ENCODE peak calls at places on chromosomes 6 and 20, in ten cellular contexts. E is pancreas; J is psoas muscle; K is OCI-LY7; D is endodermal cell; Q is hepatocyte; M is CD8-positive, alpha-beta T cell; O is esophagus squamous epithelium; N is neural progenitor cell; I is A549. Y is an unnamed sample. For H3K9me3, the result is how much of the 10 kb centered on the place peaks cover.

GRCh38 chr20:62627901-62628612 is 14.2 kb upstream of the SLCO4A1 start:
- DNase-seq in E (peak), J (no peak), K (peak), D (no peak), Q (no peak), M (no peak), O (no peak), N (no peak), I (no peak), Y (no peak)

GRCh38 chr6:117917176-117917575 is 10.1 kb downstream of the SLC35F1 start:
- DNase-seq in E (no peak), J (no peak), K (no peak), D (no peak), Q (no peak), M (no peak), O (no peak), N (no peak), I (no peak), Y (no peak)

GRCh38 chr6:110944681-110945151 is 13.8 kb upstream of the GTF3C6 start:
- DNase-seq in E (no peak), J (no peak), K (no peak), D (no peak), Q (no peak), M (no peak), O (no peak), N (no peak), I (peak), Y (no peak)

GRCh38 chr6:25320459-25320858 is 41.3 kb downstream of the CARMIL1 start:
- DNase-seq in E (no peak), J (no peak), K (no peak), D (peak), Q (no peak), M (no peak), O (no peak), N (peak), I (no peak), Y (no peak)

GRCh38 chr20:57522380-57522973 is 2.5 kb downstream of the CTCFL start:
- DNase-seq in E (no peak), J (no peak), K (no peak), D (no peak), Q (no peak), M (no peak), O (no peak), N (no peak), I (no peak), Y (no peak)

GRCh38 chr6:149933036-149933435 is 8.8 kb upstream of the ULBP2 start:
- DNase-seq in E (no peak), J (no peak), K (no peak), D (peak), Q (no peak), M (no peak), O (no peak), N (no peak), I (no peak), Y (no peak)

GRCh38 chr20:14643146-14643545 is 305.7 kb upstream of the FLRT3 start:
- DNase-seq in E (no peak), J (no peak), K (no peak), D (no peak), Q (no peak), M (no peak), O (no peak), N (no peak), I (no peak), Y (no peak)

GRCh38 chr6:41462980-41463930 is 82.9 kb upstream of the FOXP4 start:
- DNase-seq in E (peak), J (peak), K (peak), D (no peak), Q (peak), M (no peak), O (no peak), N (no peak), I (peak), Y (no peak)

GRCh38 chr6:107585815-107586435 is 96.0 kb downstream of the SOBP start:
- DNase-seq in E (no peak), J (no peak), K (no peak), D (no peak), Q (no peak), M (no peak), O (no peak), N (no peak), I (no peak), Y (no peak)

GRCh38 chr6:134123666-134124208 is 71.3 kb upstream of the SLC2A12 start:
- DNase-seq in E (no peak), J (no peak), K (peak), D (peak), Q (peak), M (no peak), O (no peak), N (peak), I (peak), Y (peak)

GRCh38 chr6:361411-362132 is 30.0 kb upstream of the IRF4 start:
- DNase-seq in E (no peak), J (no peak), K (peak), D (no peak), Q (no peak), M (no peak), O (no peak), N (no peak), I (no peak), Y (no peak)
- H3K9me3 ChIP-seq in E (under half), J (under half), K (under half), D (under half), Q (under half), M (under half), O (under half), N (under half), I (under half), Y (under half)

GRCh38 chr6:48998574-48998973 is 464.5 kb downstream of the MMUT start:
- DNase-seq in E (no peak), J (no peak), K (no peak), D (no peak), Q (no peak), M (no peak), O (no peak), N (no peak), I (no peak), Y (no peak)

GRCh38 chr6:48996461-48997119 is 466.5 kb downstream of the MMUT start:
- DNase-seq in E (no peak), J (no peak), K (no peak), D (no peak), Q (no peak), M (no peak), O (no peak), N (no peak), I (no peak), Y (no peak)

GRCh38 chr6:48990746-48991145 is 472.3 kb downstream of the MMUT start:
- DNase-seq in E (no peak), J (no peak), K (no peak), D (no peak), Q (no peak), M (no peak), O (no peak), N (no peak), I (no peak), Y (no peak)

GRCh38 chr6:48994811-48995210 is 468.2 kb downstream of the MMUT start:
- DNase-seq in E (no peak), J (no peak), K (no peak), D (no peak), Q (no peak), M (no peak), O (no peak), N (no peak), I (peak), Y (no peak)
- TF ChIP-seq CTCF in E (no peak), J (no peak), K (no peak), D (peak), Q (no peak), M (no peak), O (no peak), N (no peak), I (no peak), Y (no peak)

GRCh38 chr6:16182428-16182827 is 53.5 kb downstream of the MYLIP start:
- DNase-seq in E (no peak), J (no peak), K (no peak), D (no peak), Q (no peak), M (no peak), O (no peak), N (no peak), I (no peak), Y (no peak)
- H3K27ac ChIP-seq in E (no peak), J (no peak), K (no peak), D (no peak), Q (peak), M (no peak), O (no peak), N (no peak), I (no peak), Y (no peak)

GRCh38 chr20:59692139-59692538 is 87.8 kb downstream of the PHACTR3 start:
- DNase-seq in E (no peak), J (no peak), K (no peak), D (no peak), Q (no peak), M (no peak), O (no peak), N (no peak), I (no peak), Y (no peak)

GRCh38 chr20:59697082-59697481 is 92.7 kb downstream of the PHACTR3 start:
- DNase-seq in E (no peak), J (no peak), K (no peak), D (no peak), Q (no peak), M (no peak), O (no peak), N (no peak), I (no peak), Y (no peak)

GRCh38 chr20:59693587-59693986 is 89.2 kb downstream of the PHACTR3 start:
- DNase-seq in E (no peak), J (no peak), K (no peak), D (no peak), Q (no peak), M (no peak), O (no peak), N (no peak), I (no peak), Y (no peak)

GRCh38 chr20:59698598-59698997 is 94.3 kb downstream of the PHACTR3 start:
- DNase-seq in E (no peak), J (no peak), K (no peak), D (no peak), Q (no peak), M (no peak), O (no peak), N (no peak), I (no peak), Y (no peak)

GRCh38 chr20:59696476-59696875 is 92.1 kb downstream of the PHACTR3 start:
- DNase-seq in E (no peak), J (no peak), K (no peak), D (no peak), Q (no peak), M (no peak), O (no peak), N (no peak), I (no peak), Y (no peak)
- H3K9me3 ChIP-seq in E (under half), J (under half), K (under half), D (under half), Q (under half), M (under half), O (under half), N (under half), I (under half), Y (under half)

GRCh38 chr6:109783245-109783990 is 92.3 kb downstream of the FIG4 start:
- DNase-seq in E (no peak), J (no peak), K (no peak), D (peak), Q (no peak), M (no peak), O (no peak), N (peak), I (no peak), Y (no peak)
- TF ChIP-seq CTCF in E (no peak), J (peak), K (peak), D (peak), Q (peak), M (no peak), O (no peak), N (peak), I (no peak), Y (no peak)

GRCh38 chr6:145295746-145296145 is 439.6 kb downstream of the EPM2A start:
- DNase-seq in E (no peak), J (no peak), K (no peak), D (no peak), Q (no peak), M (no peak), O (no peak), N (no peak), I (no peak), Y (no peak)
- H3K27ac ChIP-seq in E (no peak), J (no peak), K (no peak), D (no peak), Q (no peak), M (no peak), O (no peak), N (no peak), I (no peak), Y (no peak)

GRCh38 chr6:27209167-27209566 is 38.3 kb upstream of the PRSS16 start:
- DNase-seq in E (no peak), J (no peak), K (no peak), D (no peak), Q (no peak), M (no peak), O (no peak), N (no peak), I (no peak), Y (no peak)

GRCh38 chr6:27208042-27208441 is 39.5 kb upstream of the PRSS16 start:
- DNase-seq in E (no peak), J (no peak), K (no peak), D (peak), Q (no peak), M (no peak), O (no peak), N (no peak), I (no peak), Y (no peak)

GRCh38 chr6:27213544-27214125 is 33.9 kb upstream of the PRSS16 start:
- DNase-seq in E (no peak), J (no peak), K (no peak), D (peak), Q (peak), M (no peak), O (no peak), N (peak), I (peak), Y (no peak)

GRCh38 chr6:27206806-27207205 is 40.7 kb upstream of the PRSS16 start:
- DNase-seq in E (no peak), J (no peak), K (no peak), D (no peak), Q (no peak), M (no peak), O (no peak), N (no peak), I (no peak), Y (no peak)

GRCh38 chr6:27209659-27210269 is 37.7 kb upstream of the PRSS16 start:
- DNase-seq in E (no peak), J (no peak), K (no peak), D (no peak), Q (no peak), M (no peak), O (no peak), N (no peak), I (peak), Y (no peak)
- H3K9me3 ChIP-seq in E (under half), J (under half), K (under half), D (under half), Q (under half), M (under half), O (under half), N (under half), I (under half), Y (under half)

GRCh38 chr20:50868509-50869495 is 62.4 kb downstream of the ADNP start:
- DNase-seq in E (no peak), J (no peak), K (no peak), D (no peak), Q (peak), M (no peak), O (no peak), N (no peak), I (peak), Y (no peak)
- TF ChIP-seq CTCF in E (no peak), J (no peak), K (no peak), D (no peak), Q (no peak), M (no peak), O (no peak), N (no peak), I (no peak), Y (no peak)

Y was measured in CD4-positive, alpha-beta T cell.